ENCODE peak calls at places on chromosomes 2 and 18, in six cellular contexts. V, A, Y, B, J and I are unnamed samples.

GRCh38 chr18:63267990-63268721 is 51.4 kb downstream of the BCL2 start:
- DNase-seq in V (peak), A (no peak), Y (no peak), B (no peak), J (no peak), I (no peak)

GRCh38 chr2:64629329-64629781 is 24.4 kb downstream of the SERTAD2 start:
- DNase-seq in V (no peak), A (peak), Y (no peak), B (no peak), J (no peak), I (no peak)

GRCh38 chr2:117087565-117088291 is 726.8 kb upstream of the DDX18 start:
- DNase-seq in V (no peak), A (no peak), Y (peak), B (no peak), J (no peak), I (no peak)

GRCh38 chr2:38892819-38893218 is 3.1 kb downstream of the ARHGEF33 start:
- DNase-seq in V (no peak), A (no peak), Y (no peak), B (no peak), J (no peak), I (no peak)

GRCh38 chr2:136211671-136212070 is 93.7 kb upstream of the CXCR4 start:
- DNase-seq in V (no peak), A (no peak), Y (no peak), B (no peak), J (no peak), I (no peak)

GRCh38 chr2:157940024-157940423 is 63.9 kb upstream of the ACVR1 start:
- DNase-seq in V (no peak), A (no peak), Y (no peak), B (no peak), J (no peak), I (no peak)

GRCh38 chr18:77129150-77129551 is 3.4 kb downstream of the MBP start:
- DNase-seq in V (no peak), A (no peak), Y (no peak), B (peak), J (peak), I (no peak)

GRCh38 chr2:96608459-96609455 is 29.4 kb downstream of the KANSL3 start:
- DNase-seq in V (no peak), A (no peak), Y (no peak), B (no peak), J (peak), I (peak)

GRCh38 chr2:109185338-109185737 is 56.3 kb downstream of the SH3RF3 start:
- DNase-seq in V (no peak), A (no peak), Y (no peak), B (peak), J (no peak), I (no peak)

GRCh38 chr18:80112623-80113248 is 3.7 kb downstream of the ADNP2 start:
- DNase-seq in V (no peak), A (no peak), Y (no peak), B (no peak), J (no peak), I (no peak)

GRCh38 chr2:145957929-145958328 is 1438.0 kb upstream of the ZEB2 start:
- DNase-seq in V (no peak), A (no peak), Y (no peak), B (no peak), J (no peak), I (no peak)

GRCh38 chr18:7979714-7980113 is 412.6 kb downstream of the PTPRM start:
- DNase-seq in V (no peak), A (no peak), Y (no peak), B (no peak), J (no peak), I (no peak)

GRCh38 chr2:31294230-31294629 is 60.3 kb downstream of the EHD3 start:
- DNase-seq in V (no peak), A (no peak), Y (no peak), B (no peak), J (no peak), I (no peak)

GRCh38 chr2:26640781-26641564 is at the start of gene CIB4:
- DNase-seq in V (no peak), A (peak), Y (no peak), B (no peak), J (no peak), I (peak)

GRCh38 chr2:101673920-101674319 is 23.6 kb upstream of the MAP4K4 start:
- DNase-seq in V (no peak), A (no peak), Y (no peak), B (no peak), J (no peak), I (no peak)

GRCh38 chr2:237935740-237936452 is 30.9 kb upstream of the UBE2F start:
- DNase-seq in V (no peak), A (no peak), Y (no peak), B (no peak), J (no peak), I (no peak)

GRCh38 chr2:201517094-201517493 is 65.6 kb downstream of the STRADB start:
- DNase-seq in V (no peak), A (no peak), Y (no peak), B (peak), J (no peak), I (no peak)

GRCh38 chr2:200862532-200863000 is 1.9 kb downstream of the CLK1 start:
- DNase-seq in V (peak), A (no peak), Y (peak), B (no peak), J (no peak), I (no peak)

GRCh38 chr2:2399390-2399789 is 68.3 kb upstream of the MYT1L start:
- DNase-seq in V (no peak), A (no peak), Y (no peak), B (no peak), J (no peak), I (no peak)

GRCh38 chr18:37578886-37579513 is 13.4 kb upstream of the CELF4 start:
- DNase-seq in V (no peak), A (no peak), Y (peak), B (no peak), J (no peak), I (no peak)

GRCh38 chr2:180571559-180571958 is 408.8 kb upstream of the UBE2E3 start:
- DNase-seq in V (no peak), A (no peak), Y (no peak), B (peak), J (no peak), I (no peak)

GRCh38 chr2:64036343-64036742 is 17.1 kb upstream of the VPS54 start:
- DNase-seq in V (peak), A (no peak), Y (no peak), B (no peak), J (no peak), I (no peak)

GRCh38 chr2:10947005-10947440 is 35.3 kb downstream of the KCNF1 start:
- DNase-seq in V (no peak), A (no peak), Y (no peak), B (no peak), J (no peak), I (no peak)

GRCh38 chr2:46863895-46864294 is 51.7 kb downstream of the MCFD2 start:
- DNase-seq in V (no peak), A (no peak), Y (no peak), B (no peak), J (no peak), I (no peak)
- H3K4me3 ChIP-seq in V (no peak), A (no peak), Y (no peak), B (no peak), J (no peak), I (no peak)

GRCh38 chr2:84481702-84482101 is 22.6 kb upstream of the SUCLG1 start:
- DNase-seq in V (peak), A (no peak), Y (no peak), B (no peak), J (peak), I (no peak)

GRCh38 chr2:84483320-84483719 is 24.2 kb upstream of the SUCLG1 start:
- DNase-seq in V (no peak), A (no peak), Y (no peak), B (no peak), J (no peak), I (no peak)

GRCh38 chr2:84482588-84482987 is 23.5 kb upstream of the SUCLG1 start:
- DNase-seq in V (no peak), A (no peak), Y (no peak), B (no peak), J (no peak), I (no peak)

GRCh38 chr2:84477886-84478285 is 18.8 kb upstream of the SUCLG1 start:
- DNase-seq in V (no peak), A (no peak), Y (peak), B (no peak), J (no peak), I (no peak)

DNA sequence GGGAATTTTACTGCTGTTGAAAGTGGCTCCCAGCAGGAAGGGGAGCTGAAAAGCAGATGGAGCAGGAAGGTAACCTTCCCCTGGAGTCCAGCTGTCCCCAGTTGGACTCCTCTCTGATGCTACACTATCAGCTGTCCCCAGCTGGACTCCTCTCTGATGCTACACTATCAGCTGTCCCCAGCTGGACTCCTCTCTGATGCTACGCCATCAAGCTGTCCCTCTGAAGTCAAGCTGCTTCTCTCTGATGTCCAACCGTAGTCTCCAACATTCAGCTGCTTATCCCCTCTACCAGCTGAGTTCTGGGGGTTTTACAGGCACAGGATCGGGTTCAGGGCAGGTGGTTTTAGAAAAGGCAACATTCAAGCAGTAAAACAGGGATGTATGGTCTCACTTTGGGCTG is 19.8 kb upstream of the SUCLG1 start:
- DNase-seq in V (no peak), A (no peak), Y (no peak), B (no peak), J (no peak), I (no peak)
- H3K4me3 ChIP-seq in V (no peak), A (no peak), Y (no peak), B (no peak), J (no peak), I (no peak)

GRCh38 chr2:60550151-60550983 is 3.1 kb downstream of the BCL11A start:
- DNase-seq in V (peak), A (peak), Y (peak), B (no peak), J (no peak), I (peak)

GRCh38 chr2:60550984-60551240 is 2.5 kb downstream of the BCL11A start:
- DNase-seq in V (no peak), A (no peak), Y (no peak), B (no peak), J (no peak), I (no peak)

GRCh38 chr2:60552851-60553495 is 481 bp downstream of the BCL11A start:
- DNase-seq in V (no peak), A (no peak), Y (peak), B (no peak), J (no peak), I (no peak)

GRCh38 chr2:60552096-60552850 is 1.2 kb downstream of the BCL11A start:
- DNase-seq in V (no peak), A (peak), Y (peak), B (no peak), J (no peak), I (peak)

GRCh38 chr2:60551241-60552095 is 2.0 kb downstream of the BCL11A start:
- DNase-seq in V (no peak), A (peak), Y (peak), B (no peak), J (no peak), I (peak)
- H3K4me3 ChIP-seq in V (no peak), A (peak), Y (peak), B (peak), J (peak), I (peak)

GRCh38 chr2:232903989-232904388 is 33.9 kb downstream of the SNORC start:
- DNase-seq in V (no peak), A (no peak), Y (no peak), B (no peak), J (peak), I (no peak)
- H3K4me3 ChIP-seq in V (no peak), A (no peak), Y (no peak), B (no peak), J (no peak), I (no peak)

GRCh38 chr2:120794716-120795115 is 59.0 kb downstream of the GLI2 start:
- DNase-seq in V (no peak), A (no peak), Y (no peak), B (no peak), J (no peak), I (no peak)

GRCh38 chr2:120796094-120796493 is 60.4 kb downstream of the GLI2 start:
- DNase-seq in V (no peak), A (no peak), Y (no peak), B (no peak), J (no peak), I (no peak)

GRCh38 chr2:120802161-120802560 is 66.5 kb downstream of the GLI2 start:
- DNase-seq in V (no peak), A (no peak), Y (no peak), B (no peak), J (no peak), I (no peak)

GRCh38 chr2:120797421-120798289 is 62.0 kb downstream of the GLI2 start:
- DNase-seq in V (no peak), A (no peak), Y (no peak), B (no peak), J (no peak), I (no peak)

DNA sequence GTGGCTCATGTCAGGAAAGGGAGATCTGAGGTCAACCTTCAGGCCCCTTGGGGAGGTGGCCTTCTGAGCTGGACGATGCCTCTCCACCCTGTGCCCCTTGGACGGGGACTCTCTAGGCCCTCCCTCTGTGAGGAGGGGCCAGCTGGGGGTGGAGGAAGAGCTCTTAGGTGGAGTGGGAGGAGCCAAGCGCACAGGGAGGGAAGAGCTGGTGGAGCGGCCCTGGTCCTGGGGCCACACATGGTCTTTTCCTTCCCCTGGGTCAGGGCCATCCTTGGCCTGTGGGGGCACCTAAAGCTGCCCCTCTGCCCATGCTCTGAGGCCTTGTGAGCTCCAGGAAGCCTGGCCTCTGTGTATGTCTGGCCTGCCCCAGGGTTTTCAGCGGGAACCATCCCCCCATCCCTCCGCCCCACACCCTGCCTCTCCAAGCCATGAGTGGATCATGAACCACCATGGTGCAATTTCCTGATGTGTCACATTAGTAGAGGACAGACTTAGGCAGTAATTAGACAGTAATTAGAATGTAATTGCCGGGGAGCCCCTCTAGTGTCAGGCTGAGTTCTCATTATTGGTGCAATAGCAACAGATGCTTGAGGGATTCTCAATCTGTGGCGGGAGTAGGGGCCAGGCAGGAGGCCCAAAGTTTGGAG is 63.0 kb downstream of the GLI2 start:
- DNase-seq in V (no peak), A (no peak), Y (peak), B (no peak), J (no peak), I (no peak)
- H3K4me3 ChIP-seq in V (no peak), A (no peak), Y (no peak), B (no peak), J (no peak), I (no peak)

GRCh38 chr2:231670892-231671616 is 37.3 kb upstream of the PTMA start:
- DNase-seq in V (no peak), A (no peak), Y (peak), B (no peak), J (no peak), I (no peak)
- H3K4me3 ChIP-seq in V (no peak), A (no peak), Y (no peak), B (no peak), J (no peak), I (no peak)

GRCh38 chr2:12658287-12658945 is 58.3 kb upstream of the TRIB2 start:
- DNase-seq in V (no peak), A (no peak), Y (no peak), B (no peak), J (no peak), I (no peak)
- H3K4me3 ChIP-seq in V (no peak), A (no peak), Y (no peak), B (no peak), J (no peak), I (no peak)

DNA sequence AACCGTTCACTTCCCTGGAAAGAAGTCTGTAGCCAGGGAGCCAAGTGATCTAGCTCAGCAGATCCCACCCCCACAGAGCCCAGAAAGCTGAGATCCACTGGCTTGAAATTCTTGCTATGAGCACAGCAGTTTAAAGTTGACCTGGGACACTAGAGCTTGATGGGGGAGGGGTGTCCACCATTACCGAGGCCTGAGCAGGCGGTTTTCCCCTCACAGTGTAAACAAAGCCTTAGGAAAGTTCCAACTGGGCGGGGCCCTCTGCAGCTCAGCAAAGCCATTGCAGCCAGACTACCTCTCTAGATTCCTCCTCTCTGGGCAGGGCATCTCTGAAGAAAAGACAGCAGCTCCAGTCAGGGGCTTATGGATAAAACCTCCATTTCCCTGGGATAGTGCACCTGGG is 887.2 kb upstream of the LRATD1 start:
- DNase-seq in V (no peak), A (no peak), Y (no peak), B (no peak), J (no peak), I (peak)
- H3K4me3 ChIP-seq in V (no peak), A (no peak), Y (no peak), B (no peak), J (no peak), I (no peak)

GRCh38 chr18:3329471-3329870 is 67.5 kb downstream of the MYL12B start:
- DNase-seq in V (no peak), A (no peak), Y (no peak), B (no peak), J (no peak), I (no peak)

GRCh38 chr18:3332376-3332775 is 70.4 kb downstream of the MYL12B start:
- DNase-seq in V (no peak), A (no peak), Y (no peak), B (peak), J (no peak), I (no peak)

GRCh38 chr18:3328522-3328921 is 66.6 kb downstream of the MYL12B start:
- DNase-seq in V (no peak), A (no peak), Y (no peak), B (no peak), J (no peak), I (no peak)

GRCh38 chr18:3330622-3331021 is 68.7 kb downstream of the MYL12B start:
- DNase-seq in V (no peak), A (no peak), Y (no peak), B (no peak), J (no peak), I (no peak)

DNA sequence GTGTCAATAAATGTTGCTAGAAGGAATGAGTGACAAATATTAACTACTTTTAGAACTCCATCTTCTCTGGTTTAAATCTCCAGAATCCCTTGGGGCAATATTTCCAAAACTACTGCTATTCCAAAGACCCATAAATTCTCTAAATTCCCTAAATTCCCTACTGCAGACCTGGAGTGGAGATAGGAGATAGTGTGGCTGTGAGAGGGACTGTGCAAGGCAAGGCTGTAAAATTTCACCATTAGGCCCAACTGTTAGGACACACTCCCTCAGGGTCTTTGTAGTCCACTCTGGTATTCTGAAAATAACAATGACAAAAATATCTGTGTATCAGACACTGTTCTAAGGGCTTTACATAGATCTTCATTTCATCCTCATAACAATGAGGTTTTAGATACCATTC is 67.9 kb downstream of the MYL12B start:
- DNase-seq in V (no peak), A (no peak), Y (no peak), B (no peak), J (no peak), I (no peak)
- H3K4me3 ChIP-seq in V (no peak), A (no peak), Y (no peak), B (no peak), J (no peak), I (no peak)